ENCODE peak calls at places on chromosomes 1 and 21, in five cellular contexts. One of them, this sample, is unnamed.

GRCh38 chr1:36251794-36252481 is 27.7 kb downstream of the THRAP3 start:
- DNase-seq in activated CD8-positive, alpha-beta T cell treated with anti-CD3 and anti-CD28 coated beads for 36 hours: no peak
- DNase-seq in progenitor cell of endocrine pancreas: no peak
- DNase-seq in left ventricle myocardium inferior: no peak
- DNase-seq in lung: no peak
- DNase-seq in this sample: no peak

GRCh38 chr21:43340491-43341348 is 86.2 kb downstream of the SIK1 start:
- DNase-seq in activated CD8-positive, alpha-beta T cell treated with anti-CD3 and anti-CD28 coated beads for 36 hours: no peak
- DNase-seq in left ventricle myocardium inferior: no peak
- DNase-seq in lung: no peak
- DNase-seq in progenitor cell of endocrine pancreas: no peak
- DNase-seq in this sample: no peak

GRCh38 chr1:185419718-185420117 is 102.7 kb upstream of the IVNS1ABP start:
- DNase-seq in left ventricle myocardium inferior: no peak
- DNase-seq in progenitor cell of endocrine pancreas: no peak
- DNase-seq in activated CD8-positive, alpha-beta T cell treated with anti-CD3 and anti-CD28 coated beads for 36 hours: no peak
- DNase-seq in lung: no peak
- DNase-seq in this sample: no peak

GRCh38 chr1:10643607-10644306 is 152.7 kb downstream of the CASZ1 start:
- DNase-seq in activated CD8-positive, alpha-beta T cell treated with anti-CD3 and anti-CD28 coated beads for 36 hours: no peak
- DNase-seq in progenitor cell of endocrine pancreas: no peak
- DNase-seq in lung: no peak
- DNase-seq in left ventricle myocardium inferior: no peak
- DNase-seq in this sample: no peak

GRCh38 chr1:53826367-53826766 is 11.7 kb downstream of the NDC1 start:
- DNase-seq in lung: no peak
- DNase-seq in progenitor cell of endocrine pancreas: no peak
- DNase-seq in activated CD8-positive, alpha-beta T cell treated with anti-CD3 and anti-CD28 coated beads for 36 hours: no peak
- DNase-seq in left ventricle myocardium inferior: no peak
- DNase-seq in this sample: no peak

GRCh38 chr1:201584510-201584991 is 45.6 kb downstream of the NAV1 start:
- DNase-seq in lung: no peak
- DNase-seq in activated CD8-positive, alpha-beta T cell treated with anti-CD3 and anti-CD28 coated beads for 36 hours: no peak
- DNase-seq in progenitor cell of endocrine pancreas: no peak
- DNase-seq in left ventricle myocardium inferior: peak
- DNase-seq in this sample: no peak

GRCh38 chr21:35226960-35227741 is 178.0 kb upstream of the RUNX1 start:
- DNase-seq in progenitor cell of endocrine pancreas: no peak
- DNase-seq in activated CD8-positive, alpha-beta T cell treated with anti-CD3 and anti-CD28 coated beads for 36 hours: peak
- DNase-seq in lung: no peak
- DNase-seq in left ventricle myocardium inferior: no peak
- DNase-seq in this sample: no peak

GRCh38 chr1:163928649-163929048 is 606.9 kb downstream of the NUF2 start:
- DNase-seq in left ventricle myocardium inferior: no peak
- DNase-seq in lung: no peak
- DNase-seq in activated CD8-positive, alpha-beta T cell treated with anti-CD3 and anti-CD28 coated beads for 36 hours: no peak
- DNase-seq in progenitor cell of endocrine pancreas: no peak
- DNase-seq in this sample: no peak

GRCh38 chr1:76463838-76464237 is 389.3 kb downstream of the ST6GALNAC3 start:
- DNase-seq in progenitor cell of endocrine pancreas: no peak
- DNase-seq in lung: no peak
- DNase-seq in left ventricle myocardium inferior: no peak
- DNase-seq in activated CD8-positive, alpha-beta T cell treated with anti-CD3 and anti-CD28 coated beads for 36 hours: no peak
- DNase-seq in this sample: no peak

GRCh38 chr1:51648180-51649109 is 31.6 kb downstream of the OSBPL9 start:
- DNase-seq in lung: no peak
- DNase-seq in progenitor cell of endocrine pancreas: no peak
- DNase-seq in activated CD8-positive, alpha-beta T cell treated with anti-CD3 and anti-CD28 coated beads for 36 hours: no peak
- DNase-seq in left ventricle myocardium inferior: no peak
- DNase-seq in this sample: no peak

GRCh38 chr1:61244114-61244513 is 161.8 kb downstream of the NFIA start:
- DNase-seq in lung: no peak
- DNase-seq in progenitor cell of endocrine pancreas: no peak
- DNase-seq in activated CD8-positive, alpha-beta T cell treated with anti-CD3 and anti-CD28 coated beads for 36 hours: no peak
- DNase-seq in left ventricle myocardium inferior: no peak
- DNase-seq in this sample: no peak

GRCh38 chr1:203524824-203525223 is 30.9 kb downstream of the OPTC start:
- DNase-seq in progenitor cell of endocrine pancreas: no peak
- DNase-seq in left ventricle myocardium inferior: no peak
- DNase-seq in activated CD8-positive, alpha-beta T cell treated with anti-CD3 and anti-CD28 coated beads for 36 hours: no peak
- DNase-seq in lung: no peak
- DNase-seq in this sample: no peak

GRCh38 chr1:65059930-65060538 is 88.0 kb upstream of the AK4 start:
- DNase-seq in activated CD8-positive, alpha-beta T cell treated with anti-CD3 and anti-CD28 coated beads for 36 hours: no peak
- DNase-seq in left ventricle myocardium inferior: no peak
- DNase-seq in lung: no peak
- DNase-seq in progenitor cell of endocrine pancreas: no peak
- DNase-seq in this sample: no peak
- TF ChIP-seq CTCF in activated CD8-positive, alpha-beta T cell treated with anti-CD3 and anti-CD28 coated beads for 36 hours: peak
- TF ChIP-seq CTCF in left ventricle myocardium inferior: peak
- TF ChIP-seq CTCF in lung: peak
- TF ChIP-seq CTCF in progenitor cell of endocrine pancreas: peak
- TF ChIP-seq CTCF in this sample: peak

GRCh38 chr1:25118554-25118953 is 113.7 kb downstream of the SYF2 start:
- DNase-seq in left ventricle myocardium inferior: no peak
- DNase-seq in progenitor cell of endocrine pancreas: no peak
- DNase-seq in activated CD8-positive, alpha-beta T cell treated with anti-CD3 and anti-CD28 coated beads for 36 hours: peak
- DNase-seq in lung: no peak
- DNase-seq in this sample: no peak

GRCh38 chr1:25116832-25117231 is 115.5 kb downstream of the SYF2 start:
- DNase-seq in progenitor cell of endocrine pancreas: no peak
- DNase-seq in activated CD8-positive, alpha-beta T cell treated with anti-CD3 and anti-CD28 coated beads for 36 hours: no peak
- DNase-seq in lung: no peak
- DNase-seq in left ventricle myocardium inferior: no peak
- DNase-seq in this sample: no peak

GRCh38 chr1:25120286-25120685 is 112.0 kb downstream of the SYF2 start:
- DNase-seq in lung: no peak
- DNase-seq in left ventricle myocardium inferior: no peak
- DNase-seq in progenitor cell of endocrine pancreas: no peak
- DNase-seq in activated CD8-positive, alpha-beta T cell treated with anti-CD3 and anti-CD28 coated beads for 36 hours: no peak
- DNase-seq in this sample: no peak

GRCh38 chr1:25112400-25112799 is 119.9 kb downstream of the SYF2 start:
- DNase-seq in lung: no peak
- DNase-seq in left ventricle myocardium inferior: no peak
- DNase-seq in progenitor cell of endocrine pancreas: no peak
- DNase-seq in activated CD8-positive, alpha-beta T cell treated with anti-CD3 and anti-CD28 coated beads for 36 hours: no peak
- DNase-seq in this sample: no peak

GRCh38 chr1:25117233-25117823 is 115.0 kb downstream of the SYF2 start:
- DNase-seq in progenitor cell of endocrine pancreas: no peak
- DNase-seq in lung: no peak
- DNase-seq in activated CD8-positive, alpha-beta T cell treated with anti-CD3 and anti-CD28 coated beads for 36 hours: peak
- DNase-seq in left ventricle myocardium inferior: no peak
- DNase-seq in this sample: no peak
- TF ChIP-seq CTCF in progenitor cell of endocrine pancreas: peak
- TF ChIP-seq CTCF in lung: no peak
- TF ChIP-seq CTCF in activated CD8-positive, alpha-beta T cell treated with anti-CD3 and anti-CD28 coated beads for 36 hours: peak
- TF ChIP-seq CTCF in left ventricle myocardium inferior: no peak
- TF ChIP-seq CTCF in this sample: peak

GRCh38 chr21:15729674-15730483 is at the start of gene USP25:
- DNase-seq in progenitor cell of endocrine pancreas: peak
- DNase-seq in left ventricle myocardium inferior: peak
- DNase-seq in activated CD8-positive, alpha-beta T cell treated with anti-CD3 and anti-CD28 coated beads for 36 hours: peak
- DNase-seq in lung: peak
- DNase-seq in this sample: peak
- TF ChIP-seq CTCF in progenitor cell of endocrine pancreas: peak
- TF ChIP-seq CTCF in left ventricle myocardium inferior: peak
- TF ChIP-seq CTCF in activated CD8-positive, alpha-beta T cell treated with anti-CD3 and anti-CD28 coated beads for 36 hours: no peak
- TF ChIP-seq CTCF in lung: no peak
- TF ChIP-seq CTCF in this sample: peak

GRCh38 chr1:237903961-237904360 is 13.2 kb upstream of the ZP4 start:
- DNase-seq in progenitor cell of endocrine pancreas: no peak
- DNase-seq in left ventricle myocardium inferior: no peak
- DNase-seq in activated CD8-positive, alpha-beta T cell treated with anti-CD3 and anti-CD28 coated beads for 36 hours: no peak
- DNase-seq in lung: no peak
- DNase-seq in this sample: no peak

GRCh38 chr1:237895630-237896029 is 4.9 kb upstream of the ZP4 start:
- DNase-seq in activated CD8-positive, alpha-beta T cell treated with anti-CD3 and anti-CD28 coated beads for 36 hours: no peak
- DNase-seq in progenitor cell of endocrine pancreas: no peak
- DNase-seq in left ventricle myocardium inferior: no peak
- DNase-seq in lung: no peak
- DNase-seq in this sample: no peak

DNA sequence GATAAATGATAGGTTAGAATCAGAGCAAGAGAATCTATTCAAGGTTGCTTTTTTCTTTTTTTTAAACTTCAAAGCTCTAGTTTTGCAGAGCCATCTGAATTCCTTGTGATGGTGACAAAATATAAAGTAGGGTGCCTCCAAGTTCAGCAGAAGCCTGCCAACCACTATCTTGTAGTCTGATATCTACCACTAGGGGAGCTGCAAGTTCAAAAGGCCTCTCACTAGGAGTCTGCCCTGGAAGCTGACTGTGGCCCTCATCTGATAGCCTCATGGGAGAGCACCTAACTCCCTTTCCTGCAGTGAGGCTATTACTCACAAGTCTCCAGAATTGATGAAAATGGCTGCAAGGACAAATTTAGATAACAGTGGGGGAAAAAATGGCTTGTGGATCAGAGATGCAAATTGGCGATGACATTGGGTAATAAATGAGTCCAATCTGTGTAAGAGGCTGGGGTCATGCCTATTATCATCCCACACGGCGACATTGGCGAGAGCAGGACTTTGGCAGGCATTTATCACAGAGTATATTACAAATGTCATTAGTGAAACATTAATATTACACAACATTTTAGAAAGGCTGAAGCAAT is 10.7 kb upstream of the ZP4 start:
- DNase-seq in progenitor cell of endocrine pancreas: no peak
- DNase-seq in lung: no peak
- DNase-seq in left ventricle myocardium inferior: no peak
- DNase-seq in activated CD8-positive, alpha-beta T cell treated with anti-CD3 and anti-CD28 coated beads for 36 hours: peak
- DNase-seq in this sample: peak
- TF ChIP-seq CTCF in progenitor cell of endocrine pancreas: peak
- TF ChIP-seq CTCF in lung: no peak
- TF ChIP-seq CTCF in left ventricle myocardium inferior: peak
- TF ChIP-seq CTCF in activated CD8-positive, alpha-beta T cell treated with anti-CD3 and anti-CD28 coated beads for 36 hours: peak
- TF ChIP-seq CTCF in this sample: peak

GRCh38 chr1:118563969-118564951 is 379.2 kb upstream of the SPAG17 start:
- DNase-seq in activated CD8-positive, alpha-beta T cell treated with anti-CD3 and anti-CD28 coated beads for 36 hours: no peak
- DNase-seq in lung: no peak
- DNase-seq in left ventricle myocardium inferior: no peak
- DNase-seq in progenitor cell of endocrine pancreas: no peak
- DNase-seq in this sample: peak
- TF ChIP-seq CTCF in activated CD8-positive, alpha-beta T cell treated with anti-CD3 and anti-CD28 coated beads for 36 hours: no peak
- TF ChIP-seq CTCF in lung: no peak
- TF ChIP-seq CTCF in left ventricle myocardium inferior: no peak
- TF ChIP-seq CTCF in progenitor cell of endocrine pancreas: no peak
- TF ChIP-seq CTCF in this sample: no peak

DNA sequence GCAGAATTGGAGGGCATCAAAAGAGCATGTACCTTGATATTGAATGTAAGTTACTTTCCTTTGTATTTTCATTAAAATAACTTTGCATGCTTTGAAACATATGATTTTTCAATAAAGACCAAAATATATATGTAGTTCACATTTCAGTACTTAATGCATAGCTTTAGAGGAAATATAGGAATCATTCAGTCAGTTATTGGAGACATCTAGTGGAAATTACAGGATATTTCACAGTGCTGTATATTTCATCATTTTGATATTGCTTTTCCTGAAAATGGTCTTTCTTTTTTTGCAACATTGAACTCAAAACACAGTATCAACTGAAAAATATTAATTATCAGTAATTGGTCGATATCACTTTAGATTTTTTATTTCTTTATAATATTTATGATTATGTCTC is 375.8 kb downstream of the NCAM2 start:
- DNase-seq in left ventricle myocardium inferior: no peak
- DNase-seq in progenitor cell of endocrine pancreas: no peak
- DNase-seq in lung: no peak
- DNase-seq in activated CD8-positive, alpha-beta T cell treated with anti-CD3 and anti-CD28 coated beads for 36 hours: no peak
- DNase-seq in this sample: no peak
- TF ChIP-seq CTCF in left ventricle myocardium inferior: no peak
- TF ChIP-seq CTCF in progenitor cell of endocrine pancreas: no peak
- TF ChIP-seq CTCF in lung: no peak
- TF ChIP-seq CTCF in activated CD8-positive, alpha-beta T cell treated with anti-CD3 and anti-CD28 coated beads for 36 hours: no peak
- TF ChIP-seq CTCF in this sample: no peak

GRCh38 chr1:231322880-231323530 is 14.6 kb downstream of the EXOC8 start:
- DNase-seq in left ventricle myocardium inferior: no peak
- DNase-seq in activated CD8-positive, alpha-beta T cell treated with anti-CD3 and anti-CD28 coated beads for 36 hours: no peak
- DNase-seq in progenitor cell of endocrine pancreas: no peak
- DNase-seq in lung: no peak
- DNase-seq in this sample: no peak
- TF ChIP-seq CTCF in left ventricle myocardium inferior: no peak
- TF ChIP-seq CTCF in activated CD8-positive, alpha-beta T cell treated with anti-CD3 and anti-CD28 coated beads for 36 hours: peak
- TF ChIP-seq CTCF in progenitor cell of endocrine pancreas: no peak
- TF ChIP-seq CTCF in lung: no peak
- TF ChIP-seq CTCF in this sample: no peak

GRCh38 chr1:93758842-93759515 is 77.3 kb upstream of the BCAR3 start:
- DNase-seq in progenitor cell of endocrine pancreas: no peak
- DNase-seq in lung: peak
- DNase-seq in activated CD8-positive, alpha-beta T cell treated with anti-CD3 and anti-CD28 coated beads for 36 hours: peak
- DNase-seq in left ventricle myocardium inferior: no peak
- DNase-seq in this sample: no peak
- TF ChIP-seq CTCF in progenitor cell of endocrine pancreas: no peak
- TF ChIP-seq CTCF in lung: no peak
- TF ChIP-seq CTCF in activated CD8-positive, alpha-beta T cell treated with anti-CD3 and anti-CD28 coated beads for 36 hours: no peak
- TF ChIP-seq CTCF in left ventricle myocardium inferior: no peak
- TF ChIP-seq CTCF in this sample: no peak

GRCh38 chr1:91273875-91274274 is 130.8 kb downstream of the HFM1 start:
- DNase-seq in lung: no peak
- DNase-seq in left ventricle myocardium inferior: no peak
- DNase-seq in progenitor cell of endocrine pancreas: no peak
- DNase-seq in activated CD8-positive, alpha-beta T cell treated with anti-CD3 and anti-CD28 coated beads for 36 hours: no peak
- DNase-seq in this sample: no peak

GRCh38 chr1:91282695-91283420 is 121.8 kb downstream of the HFM1 start:
- DNase-seq in progenitor cell of endocrine pancreas: peak
- DNase-seq in left ventricle myocardium inferior: no peak
- DNase-seq in lung: peak
- DNase-seq in activated CD8-positive, alpha-beta T cell treated with anti-CD3 and anti-CD28 coated beads for 36 hours: peak
- DNase-seq in this sample: peak

GRCh38 chr1:91283421-91283726 is 121.3 kb downstream of the HFM1 start:
- DNase-seq in lung: no peak
- DNase-seq in progenitor cell of endocrine pancreas: no peak
- DNase-seq in left ventricle myocardium inferior: no peak
- DNase-seq in activated CD8-positive, alpha-beta T cell treated with anti-CD3 and anti-CD28 coated beads for 36 hours: no peak
- DNase-seq in this sample: no peak

GRCh38 chr1:91281782-91282181 is 122.9 kb downstream of the HFM1 start:
- DNase-seq in left ventricle myocardium inferior: no peak
- DNase-seq in progenitor cell of endocrine pancreas: no peak
- DNase-seq in lung: no peak
- DNase-seq in activated CD8-positive, alpha-beta T cell treated with anti-CD3 and anti-CD28 coated beads for 36 hours: no peak
- DNase-seq in this sample: no peak

GRCh38 chr1:91278754-91279153 is 125.9 kb downstream of the HFM1 start:
- DNase-seq in lung: no peak
- DNase-seq in left ventricle myocardium inferior: no peak
- DNase-seq in activated CD8-positive, alpha-beta T cell treated with anti-CD3 and anti-CD28 coated beads for 36 hours: no peak
- DNase-seq in progenitor cell of endocrine pancreas: no peak
- DNase-seq in this sample: no peak
- TF ChIP-seq CTCF in lung: no peak
- TF ChIP-seq CTCF in left ventricle myocardium inferior: peak
- TF ChIP-seq CTCF in activated CD8-positive, alpha-beta T cell treated with anti-CD3 and anti-CD28 coated beads for 36 hours: no peak
- TF ChIP-seq CTCF in progenitor cell of endocrine pancreas: peak
- TF ChIP-seq CTCF in this sample: peak

DNA sequence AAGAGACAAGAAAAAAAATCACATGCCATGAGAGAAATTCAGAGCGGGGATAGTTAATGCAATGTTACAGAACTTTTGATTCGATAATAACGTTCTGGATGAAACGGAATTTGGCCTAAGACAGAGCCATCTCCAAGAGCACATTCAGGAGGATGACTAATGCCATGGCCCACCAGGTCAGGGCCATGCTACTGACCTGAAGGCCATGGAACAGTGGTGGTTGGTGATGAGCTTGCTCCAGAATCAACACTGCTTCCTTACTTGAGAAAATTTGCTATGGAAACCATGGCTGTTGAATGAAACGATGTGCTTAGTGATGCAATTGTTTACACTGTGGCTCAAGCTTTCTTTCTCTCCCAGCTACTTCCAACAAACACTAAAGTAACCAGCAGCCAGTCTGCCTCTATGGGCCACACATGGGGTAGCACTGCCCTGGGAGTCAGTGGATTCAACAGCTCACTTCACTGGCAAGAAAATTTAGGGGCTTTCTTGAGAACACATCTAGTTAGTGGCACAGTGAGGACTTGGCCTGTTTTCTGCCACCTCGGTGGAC is 299.1 kb downstream of the PCP4 start:
- DNase-seq in left ventricle myocardium inferior: no peak
- DNase-seq in activated CD8-positive, alpha-beta T cell treated with anti-CD3 and anti-CD28 coated beads for 36 hours: no peak
- DNase-seq in lung: no peak
- DNase-seq in progenitor cell of endocrine pancreas: no peak
- DNase-seq in this sample: no peak
- TF ChIP-seq CTCF in left ventricle myocardium inferior: no peak
- TF ChIP-seq CTCF in activated CD8-positive, alpha-beta T cell treated with anti-CD3 and anti-CD28 coated beads for 36 hours: no peak
- TF ChIP-seq CTCF in lung: no peak
- TF ChIP-seq CTCF in progenitor cell of endocrine pancreas: no peak
- TF ChIP-seq CTCF in this sample: no peak